ENCODE peak calls at places on chromosomes 16 and 17, in five cellular contexts. W, G, T, P and R are unnamed samples.
A peak's percentile ranks its signal among the peaks of the same experiment; 100 is the strongest.

GRCh38 chr16:8818499-8819270 is 21.0 kb downstream of the PMM2 start:
- ATAC-seq in W (no peak), P (no peak), G (no peak), T (no peak), R (no peak)

GRCh38 chr16:1143761-1144450 is 9.0 kb upstream of the CACNA1H start:
- ATAC-seq in P (no peak), T (no peak), W (no peak), G (no peak), R (no peak)

GRCh38 chr16:1903220-1903574 is 15.0 kb downstream of the HS3ST6 start:
- ATAC-seq in W (no peak), G (no peak), T (no peak), P (no peak), R (no peak)

GRCh38 chr16:12518238-12519004 is 285.3 kb downstream of the CPPED1 start:
- ATAC-seq in G (no peak), P (no peak), W (no peak), T (no peak), R (no peak)

GRCh38 chr16:23410176-23410575 is 42.8 kb downstream of the COG7 start:
- ATAC-seq in G (no peak), P (no peak), W (no peak), T (no peak), R (no peak)

GRCh38 chr17:77098884-77099545 is 41.8 kb upstream of the SEC14L1 start:
- ATAC-seq in P (no peak), T (peak; percentile 86), G (peak; percentile 83), W (peak; percentile 80), R (peak; percentile 83)

GRCh38 chr17:15981208-15981607 is 18.3 kb downstream of the ZSWIM7 start:
- ATAC-seq in W (no peak), G (no peak), T (no peak), P (peak; percentile 49), R (no peak)

GRCh38 chr17:40178021-40178601 is 841 bp downstream of the RAPGEFL1 start:
- ATAC-seq in T (no peak), G (no peak), P (no peak), W (no peak), R (no peak)

GRCh38 chr17:48515925-48516900 is 14.6 kb downstream of the HOXB1 start:
- ATAC-seq in G (no peak), W (no peak), P (no peak), T (no peak), R (no peak)

GRCh38 chr17:57914274-57915147 is 40.7 kb downstream of the CUEDC1 start:
- ATAC-seq in W (no peak), G (no peak), P (no peak), T (no peak), R (no peak)

GRCh38 chr17:59037960-59038359 is 68.7 kb downstream of the TRIM37 start:
- ATAC-seq in P (no peak), T (no peak), W (no peak), G (no peak), R (no peak)

GRCh38 chr17:17742133-17742621 is 60.9 kb downstream of the RAI1 start:
- ATAC-seq in P (no peak), G (no peak), W (no peak), T (no peak), R (no peak)

GRCh38 chr16:12027091-12027490 is 50.6 kb downstream of the SNX29 start:
- ATAC-seq in W (no peak), P (peak; percentile 88), G (no peak), T (no peak), R (no peak)

GRCh38 chr16:87451563-87452210 is 41.1 kb downstream of the ZCCHC14 start:
- ATAC-seq in P (no peak), G (no peak), W (peak; percentile 46), T (peak; percentile 54), R (no peak)

GRCh38 chr16:54028013-54028412 is 258.6 kb downstream of the IRX3 start:
- ATAC-seq in W (no peak), P (no peak), T (no peak), G (no peak), R (no peak)

GRCh38 chr16:30882429-30883310 is 11.2 kb downstream of the BCL7C start:
- ATAC-seq in G (no peak), P (peak; percentile 24), W (no peak), T (no peak), R (no peak)

GRCh38 chr16:89346869-89347268 is 129.4 kb downstream of the ZNF778 start:
- ATAC-seq in G (no peak), T (no peak), P (no peak), W (no peak), R (no peak)

GRCh38 chr16:48133455-48134226 is 22.2 kb downstream of the ABCC12 start:
- ATAC-seq in W (no peak), T (no peak), P (no peak), G (peak; percentile 20), R (no peak)

GRCh38 chr17:32136856-32137255 is 5.4 kb upstream of the RHOT1 start:
- ATAC-seq in G (no peak), W (no peak), T (no peak), P (no peak), R (no peak)
- TF ChIP-seq POLR2A in G (no peak), W (no peak), T (no peak), P (no peak), R (no peak)

GRCh38 chr17:45368661-45369060 is 51.8 kb upstream of the MAP3K14 start:
- ATAC-seq in G (no peak), P (no peak), W (no peak), T (no peak), R (no peak)
- H3K4me1 ChIP-seq in G (peaks cover 18% of the 10 kb centered on the region), P (peaks cover 71% of the 10 kb centered on the region), W (no peaks in the 10 kb centered on the region), T (peaks cover 6% of the 10 kb centered on the region), R (peaks cover 10% of the 10 kb centered on the region)

GRCh38 chr16:71627631-71628236 is 1.8 kb downstream of the MARVELD3 start:
- ATAC-seq in G (peak; percentile 23), T (no peak), W (no peak), P (peak; percentile 30), R (no peak)

GRCh38 chr16:71626858-71627213 is 852 bp downstream of the MARVELD3 start:
- ATAC-seq in G (peak; percentile 56), P (peak; percentile 86), T (peak; percentile 55), W (no peak), R (no peak)

GRCh38 chr16:71625113-71625850 is 702 bp upstream of the MARVELD3 start:
- ATAC-seq in G (no peak), P (no peak), T (no peak), W (no peak), R (no peak)

GRCh38 chr16:71628810-71629209 is 2.8 kb downstream of the MARVELD3 start:
- ATAC-seq in G (peak; percentile 3), W (no peak), P (no peak), T (peak; percentile 9), R (no peak)

GRCh38 chr16:71626018-71626857 is at the start of gene MARVELD3:
- ATAC-seq in W (no peak), T (peak; percentile 61), G (peak; percentile 84), P (peak; percentile 70), R (no peak)
- TF ChIP-seq POLR2A in W (no peak), T (peak; percentile 27), G (peak; percentile 31), P (no peak), R (no peak)

GRCh38 chr16:3872216-3872895 is 8.2 kb downstream of the CREBBP start:
- ATAC-seq in G (no peak), W (peak; percentile 3), P (no peak), T (no peak), R (no peak)

GRCh38 chr16:3876160-3876559 is 4.4 kb downstream of the CREBBP start:
- ATAC-seq in G (no peak), P (no peak), T (no peak), W (no peak), R (no peak)

GRCh38 chr16:3873482-3874173 is 6.9 kb downstream of the CREBBP start:
- ATAC-seq in G (no peak), P (no peak), W (peak; percentile 56), T (no peak), R (no peak)

GRCh38 chr16:3874794-3875692 is 5.5 kb downstream of the CREBBP start:
- ATAC-seq in T (no peak), P (no peak), G (no peak), W (no peak), R (no peak)

DNA sequence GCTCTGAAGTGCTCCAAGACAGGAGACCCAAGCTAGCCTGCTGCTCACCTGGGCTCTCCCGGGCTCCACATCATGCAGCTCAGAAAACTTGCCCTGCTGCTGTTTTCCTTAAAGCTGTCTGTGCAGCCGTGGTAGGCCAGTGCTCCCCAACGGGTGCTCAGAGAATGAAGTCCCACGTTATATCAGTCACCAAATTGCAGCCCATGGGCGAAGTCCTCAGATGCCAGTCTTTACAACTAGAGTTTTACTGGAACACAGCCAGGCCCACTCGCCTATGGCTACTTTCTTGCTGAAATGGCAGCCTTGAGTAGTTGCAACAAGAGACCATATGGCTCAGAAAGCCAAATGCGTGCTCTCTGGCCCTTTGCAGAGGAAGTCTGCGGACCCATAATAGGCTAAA is 6.3 kb downstream of the CREBBP start:
- ATAC-seq in T (no peak), P (no peak), G (no peak), W (no peak), R (no peak)
- H3K4me1 ChIP-seq in T (peaks cover 47% of the 10 kb centered on the region), P (peaks cover 35% of the 10 kb centered on the region), G (peaks cover 83% of the 10 kb centered on the region), W (peaks cover 14% of the 10 kb centered on the region), R (peaks cover 94% of the 10 kb centered on the region)

DNA sequence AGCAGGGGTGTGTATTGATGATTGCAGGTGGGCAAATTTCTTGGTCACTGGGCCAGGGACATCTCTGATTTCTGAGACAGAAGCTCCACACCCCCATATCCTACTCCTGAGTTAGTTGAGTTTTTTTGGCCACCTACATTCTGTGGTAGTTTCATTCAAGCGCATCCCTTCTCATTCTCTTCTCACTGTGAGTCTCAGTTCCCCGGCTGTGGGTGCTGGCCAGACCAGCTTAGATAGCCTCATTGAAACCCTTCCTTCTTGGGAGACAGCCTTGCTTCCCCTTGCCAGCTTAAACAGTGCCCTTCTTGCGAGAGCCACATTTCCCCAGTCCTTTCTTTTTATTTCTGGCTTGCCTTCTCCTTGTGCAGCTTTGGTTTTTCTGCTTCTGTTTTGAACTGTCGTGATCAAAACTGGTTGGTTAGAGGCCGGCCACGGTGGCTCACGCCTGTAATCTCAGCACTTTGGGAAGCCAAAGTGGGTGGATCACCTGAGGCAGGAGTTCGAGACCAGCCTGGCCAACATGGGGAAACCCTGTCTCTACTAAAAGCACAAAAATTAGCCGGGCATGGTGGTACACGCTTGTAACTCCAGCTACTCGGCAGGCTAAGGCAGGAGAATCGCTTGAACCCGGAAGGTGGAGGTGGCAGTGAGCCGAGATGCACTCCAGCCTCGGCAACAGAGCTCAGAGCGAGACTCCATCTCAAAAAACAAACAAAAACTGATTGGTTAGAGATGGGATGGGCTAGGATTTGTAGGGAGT is 2.8 kb downstream of the GPT2 start:
- ATAC-seq in P (no peak), T (no peak), G (no peak), W (no peak), R (no peak)
- TF ChIP-seq POLR2A in P (no peak), T (no peak), G (no peak), W (no peak), R (no peak)

GRCh38 chr16:64507240-64508024 is 614.4 kb downstream of the CDH11 start:
- ATAC-seq in G (no peak), T (no peak), W (peak; percentile 24), P (no peak), R (no peak)
- H3K4me1 ChIP-seq in G (no peaks in the 10 kb centered on the region), T (no peaks in the 10 kb centered on the region), W (no peaks in the 10 kb centered on the region), P (no peaks in the 10 kb centered on the region), R (no peaks in the 10 kb centered on the region)

GRCh38 chr16:4624827-4625616 is 396 bp downstream of the MGRN1 start:
- ATAC-seq in P (peak; percentile 41), W (peak; percentile 42), T (peak; percentile 28), G (peak; percentile 38), R (peak; percentile 54)
- TF ChIP-seq POLR2A in P (peak; percentile 87), W (peak; percentile 83), T (peak; percentile 97), G (peak; percentile 92), R (peak; percentile 95)